ENCODE peak calls at places on chromosomes 6 and 20, in seven cellular contexts. One of them, this sample, is unnamed.

GRCh38 chr6:88089708-88090107 is 42.1 kb downstream of the SPACA1 start:
- DNase-seq in NCI-H748 treated with DMSO at 0.1 percent for 48 hours: no peak
- DNase-seq in Daoy: no peak
- DNase-seq in AG08396: no peak
- DNase-seq in activated T-helper 1 cell treated with anti-CD3 and anti-CD28 coated beads, Interleukin-12 subunit alpha, Interleukin-12 subunit beta, Interleukin-2, Interleukin-4 antibody, amounts not matched to agents 30 ng/mL and 10 ng/mL and 1 ng/mL, durations not matched to agents 14 hours and 24 hours and 36 hours: no peak
- DNase-seq in activated CD8-positive, alpha-beta T cell treated with anti-CD3 and anti-CD28 coated beads for 36 hours: no peak
- DNase-seq in progenitor cell of endocrine pancreas: no peak
- DNase-seq in this sample: no peak

GRCh38 chr20:18657575-18657974 is 69.7 kb downstream of the DTD1 start:
- DNase-seq in NCI-H748 treated with DMSO at 0.1 percent for 48 hours: no peak
- DNase-seq in Daoy: no peak
- DNase-seq in AG08396: no peak
- DNase-seq in activated T-helper 1 cell treated with anti-CD3 and anti-CD28 coated beads, Interleukin-12 subunit alpha, Interleukin-12 subunit beta, Interleukin-2, Interleukin-4 antibody, amounts not matched to agents 30 ng/mL and 10 ng/mL and 1 ng/mL, durations not matched to agents 14 hours and 24 hours and 36 hours: no peak
- DNase-seq in activated CD8-positive, alpha-beta T cell treated with anti-CD3 and anti-CD28 coated beads for 36 hours: no peak
- DNase-seq in progenitor cell of endocrine pancreas: no peak
- DNase-seq in this sample: no peak

GRCh38 chr20:3430376-3431069 is 23.1 kb upstream of the DNAAF9 start:
- DNase-seq in NCI-H748 treated with DMSO at 0.1 percent for 48 hours: no peak
- DNase-seq in Daoy: no peak
- DNase-seq in AG08396: no peak
- DNase-seq in activated T-helper 1 cell treated with anti-CD3 and anti-CD28 coated beads, Interleukin-12 subunit alpha, Interleukin-12 subunit beta, Interleukin-2, Interleukin-4 antibody, amounts not matched to agents 30 ng/mL and 10 ng/mL and 1 ng/mL, durations not matched to agents 14 hours and 24 hours and 36 hours: no peak
- DNase-seq in activated CD8-positive, alpha-beta T cell treated with anti-CD3 and anti-CD28 coated beads for 36 hours: no peak
- DNase-seq in progenitor cell of endocrine pancreas: no peak
- DNase-seq in this sample: peak; percentile 79

GRCh38 chr6:77030929-77031674 is 432.2 kb downstream of the HTR1B start:
- DNase-seq in NCI-H748 treated with DMSO at 0.1 percent for 48 hours: no peak
- DNase-seq in Daoy: no peak
- DNase-seq in AG08396: no peak
- DNase-seq in activated T-helper 1 cell treated with anti-CD3 and anti-CD28 coated beads, Interleukin-12 subunit alpha, Interleukin-12 subunit beta, Interleukin-2, Interleukin-4 antibody, amounts not matched to agents 30 ng/mL and 10 ng/mL and 1 ng/mL, durations not matched to agents 14 hours and 24 hours and 36 hours: no peak
- DNase-seq in activated CD8-positive, alpha-beta T cell treated with anti-CD3 and anti-CD28 coated beads for 36 hours: no peak
- DNase-seq in progenitor cell of endocrine pancreas: no peak
- DNase-seq in this sample: no peak

GRCh38 chr6:157287923-157288322 is 35.4 kb downstream of the TMEM242 start:
- DNase-seq in NCI-H748 treated with DMSO at 0.1 percent for 48 hours: no peak
- DNase-seq in Daoy: no peak
- DNase-seq in AG08396: no peak
- DNase-seq in activated T-helper 1 cell treated with anti-CD3 and anti-CD28 coated beads, Interleukin-12 subunit alpha, Interleukin-12 subunit beta, Interleukin-2, Interleukin-4 antibody, amounts not matched to agents 30 ng/mL and 10 ng/mL and 1 ng/mL, durations not matched to agents 14 hours and 24 hours and 36 hours: no peak
- DNase-seq in activated CD8-positive, alpha-beta T cell treated with anti-CD3 and anti-CD28 coated beads for 36 hours: no peak
- DNase-seq in progenitor cell of endocrine pancreas: no peak
- DNase-seq in this sample: no peak

GRCh38 chr6:79048611-79049010 is 29.4 kb downstream of the PHIP start:
- DNase-seq in NCI-H748 treated with DMSO at 0.1 percent for 48 hours: no peak
- DNase-seq in Daoy: peak; percentile 13
- DNase-seq in AG08396: peak; percentile 20
- DNase-seq in activated T-helper 1 cell treated with anti-CD3 and anti-CD28 coated beads, Interleukin-12 subunit alpha, Interleukin-12 subunit beta, Interleukin-2, Interleukin-4 antibody, amounts not matched to agents 30 ng/mL and 10 ng/mL and 1 ng/mL, durations not matched to agents 14 hours and 24 hours and 36 hours: no peak
- DNase-seq in activated CD8-positive, alpha-beta T cell treated with anti-CD3 and anti-CD28 coated beads for 36 hours: peak; percentile 16
- DNase-seq in progenitor cell of endocrine pancreas: no peak
- DNase-seq in this sample: no peak

GRCh38 chr6:109308018-109308492 is 74.2 kb downstream of the CD164 start:
- DNase-seq in NCI-H748 treated with DMSO at 0.1 percent for 48 hours: no peak
- DNase-seq in Daoy: peak; percentile 79
- DNase-seq in AG08396: peak; percentile 80
- DNase-seq in activated T-helper 1 cell treated with anti-CD3 and anti-CD28 coated beads, Interleukin-12 subunit alpha, Interleukin-12 subunit beta, Interleukin-2, Interleukin-4 antibody, amounts not matched to agents 30 ng/mL and 10 ng/mL and 1 ng/mL, durations not matched to agents 14 hours and 24 hours and 36 hours: no peak
- DNase-seq in activated CD8-positive, alpha-beta T cell treated with anti-CD3 and anti-CD28 coated beads for 36 hours: peak; percentile 64
- DNase-seq in progenitor cell of endocrine pancreas: no peak
- DNase-seq in this sample: peak; percentile 38

GRCh38 chr6:69164564-69165252 is 529.6 kb downstream of the ADGRB3 start:
- DNase-seq in NCI-H748 treated with DMSO at 0.1 percent for 48 hours: peak; percentile 6
- DNase-seq in Daoy: no peak
- DNase-seq in AG08396: no peak
- DNase-seq in activated T-helper 1 cell treated with anti-CD3 and anti-CD28 coated beads, Interleukin-12 subunit alpha, Interleukin-12 subunit beta, Interleukin-2, Interleukin-4 antibody, amounts not matched to agents 30 ng/mL and 10 ng/mL and 1 ng/mL, durations not matched to agents 14 hours and 24 hours and 36 hours: no peak
- DNase-seq in activated CD8-positive, alpha-beta T cell treated with anti-CD3 and anti-CD28 coated beads for 36 hours: no peak
- DNase-seq in progenitor cell of endocrine pancreas: no peak
- DNase-seq in this sample: no peak

GRCh38 chr20:42190084-42190483 is 571.9 kb upstream of the CHD6 start:
- DNase-seq in NCI-H748 treated with DMSO at 0.1 percent for 48 hours: no peak
- DNase-seq in Daoy: no peak
- DNase-seq in AG08396: no peak
- DNase-seq in activated T-helper 1 cell treated with anti-CD3 and anti-CD28 coated beads, Interleukin-12 subunit alpha, Interleukin-12 subunit beta, Interleukin-2, Interleukin-4 antibody, amounts not matched to agents 30 ng/mL and 10 ng/mL and 1 ng/mL, durations not matched to agents 14 hours and 24 hours and 36 hours: no peak
- DNase-seq in activated CD8-positive, alpha-beta T cell treated with anti-CD3 and anti-CD28 coated beads for 36 hours: no peak
- DNase-seq in progenitor cell of endocrine pancreas: no peak
- DNase-seq in this sample: no peak

GRCh38 chr6:155108070-155108815 is 113.1 kb downstream of the TIAM2 start:
- DNase-seq in NCI-H748 treated with DMSO at 0.1 percent for 48 hours: no peak
- DNase-seq in Daoy: no peak
- DNase-seq in AG08396: no peak
- DNase-seq in activated T-helper 1 cell treated with anti-CD3 and anti-CD28 coated beads, Interleukin-12 subunit alpha, Interleukin-12 subunit beta, Interleukin-2, Interleukin-4 antibody, amounts not matched to agents 30 ng/mL and 10 ng/mL and 1 ng/mL, durations not matched to agents 14 hours and 24 hours and 36 hours: no peak
- DNase-seq in activated CD8-positive, alpha-beta T cell treated with anti-CD3 and anti-CD28 coated beads for 36 hours: no peak
- DNase-seq in progenitor cell of endocrine pancreas: no peak
- DNase-seq in this sample: no peak

GRCh38 chr20:8903655-8904605 is 165.0 kb upstream of the PLCB4 start:
- DNase-seq in NCI-H748 treated with DMSO at 0.1 percent for 48 hours: no peak
- DNase-seq in Daoy: no peak
- DNase-seq in AG08396: no peak
- DNase-seq in activated T-helper 1 cell treated with anti-CD3 and anti-CD28 coated beads, Interleukin-12 subunit alpha, Interleukin-12 subunit beta, Interleukin-2, Interleukin-4 antibody, amounts not matched to agents 30 ng/mL and 10 ng/mL and 1 ng/mL, durations not matched to agents 14 hours and 24 hours and 36 hours: no peak
- DNase-seq in activated CD8-positive, alpha-beta T cell treated with anti-CD3 and anti-CD28 coated beads for 36 hours: no peak
- DNase-seq in progenitor cell of endocrine pancreas: no peak
- DNase-seq in this sample: no peak

GRCh38 chr6:135853986-135854385 is 2.5 kb downstream of the PDE7B start:
- DNase-seq in NCI-H748 treated with DMSO at 0.1 percent for 48 hours: no peak
- DNase-seq in Daoy: no peak
- DNase-seq in AG08396: no peak
- DNase-seq in activated T-helper 1 cell treated with anti-CD3 and anti-CD28 coated beads, Interleukin-12 subunit alpha, Interleukin-12 subunit beta, Interleukin-2, Interleukin-4 antibody, amounts not matched to agents 30 ng/mL and 10 ng/mL and 1 ng/mL, durations not matched to agents 14 hours and 24 hours and 36 hours: no peak
- DNase-seq in activated CD8-positive, alpha-beta T cell treated with anti-CD3 and anti-CD28 coated beads for 36 hours: no peak
- DNase-seq in progenitor cell of endocrine pancreas: no peak
- DNase-seq in this sample: no peak

GRCh38 chr20:46930940-46931339 is 36.3 kb downstream of the EYA2 start:
- DNase-seq in NCI-H748 treated with DMSO at 0.1 percent for 48 hours: no peak
- DNase-seq in Daoy: no peak
- DNase-seq in AG08396: no peak
- DNase-seq in activated T-helper 1 cell treated with anti-CD3 and anti-CD28 coated beads, Interleukin-12 subunit alpha, Interleukin-12 subunit beta, Interleukin-2, Interleukin-4 antibody, amounts not matched to agents 30 ng/mL and 10 ng/mL and 1 ng/mL, durations not matched to agents 14 hours and 24 hours and 36 hours: no peak
- DNase-seq in activated CD8-positive, alpha-beta T cell treated with anti-CD3 and anti-CD28 coated beads for 36 hours: no peak
- DNase-seq in progenitor cell of endocrine pancreas: no peak
- DNase-seq in this sample: no peak

GRCh38 chr6:35082733-35083403 is 58.3 kb downstream of the TCP11 start:
- DNase-seq in NCI-H748 treated with DMSO at 0.1 percent for 48 hours: no peak
- DNase-seq in Daoy: no peak
- DNase-seq in AG08396: no peak
- DNase-seq in activated T-helper 1 cell treated with anti-CD3 and anti-CD28 coated beads, Interleukin-12 subunit alpha, Interleukin-12 subunit beta, Interleukin-2, Interleukin-4 antibody, amounts not matched to agents 30 ng/mL and 10 ng/mL and 1 ng/mL, durations not matched to agents 14 hours and 24 hours and 36 hours: no peak
- DNase-seq in activated CD8-positive, alpha-beta T cell treated with anti-CD3 and anti-CD28 coated beads for 36 hours: no peak
- DNase-seq in progenitor cell of endocrine pancreas: no peak
- DNase-seq in this sample: no peak

GRCh38 chr6:158649289-158650143 is at the start of gene SYTL3:
- DNase-seq in NCI-H748 treated with DMSO at 0.1 percent for 48 hours: no peak
- DNase-seq in Daoy: peak; percentile 82
- DNase-seq in AG08396: no peak
- DNase-seq in activated T-helper 1 cell treated with anti-CD3 and anti-CD28 coated beads, Interleukin-12 subunit alpha, Interleukin-12 subunit beta, Interleukin-2, Interleukin-4 antibody, amounts not matched to agents 30 ng/mL and 10 ng/mL and 1 ng/mL, durations not matched to agents 14 hours and 24 hours and 36 hours: peak; percentile 82
- DNase-seq in activated CD8-positive, alpha-beta T cell treated with anti-CD3 and anti-CD28 coated beads for 36 hours: peak; percentile 94
- DNase-seq in progenitor cell of endocrine pancreas: no peak
- DNase-seq in this sample: peak; percentile 46

GRCh38 chr6:136317023-136317649 is 27.5 kb upstream of the BCLAF1 start:
- DNase-seq in NCI-H748 treated with DMSO at 0.1 percent for 48 hours: peak; percentile 44
- DNase-seq in Daoy: peak; percentile 54
- DNase-seq in AG08396: peak; percentile 62
- DNase-seq in activated T-helper 1 cell treated with anti-CD3 and anti-CD28 coated beads, Interleukin-12 subunit alpha, Interleukin-12 subunit beta, Interleukin-2, Interleukin-4 antibody, amounts not matched to agents 30 ng/mL and 10 ng/mL and 1 ng/mL, durations not matched to agents 14 hours and 24 hours and 36 hours: peak; percentile 41
- DNase-seq in activated CD8-positive, alpha-beta T cell treated with anti-CD3 and anti-CD28 coated beads for 36 hours: peak; percentile 74
- DNase-seq in progenitor cell of endocrine pancreas: peak; percentile 32
- DNase-seq in this sample: peak; percentile 40

GRCh38 chr6:150600302-150601017 is 775 bp downstream of the PLEKHG1 start:
- DNase-seq in NCI-H748 treated with DMSO at 0.1 percent for 48 hours: peak; percentile 71
- DNase-seq in Daoy: peak; percentile 92
- DNase-seq in AG08396: peak; percentile 80
- DNase-seq in activated T-helper 1 cell treated with anti-CD3 and anti-CD28 coated beads, Interleukin-12 subunit alpha, Interleukin-12 subunit beta, Interleukin-2, Interleukin-4 antibody, amounts not matched to agents 30 ng/mL and 10 ng/mL and 1 ng/mL, durations not matched to agents 14 hours and 24 hours and 36 hours: peak; percentile 27
- DNase-seq in activated CD8-positive, alpha-beta T cell treated with anti-CD3 and anti-CD28 coated beads for 36 hours: peak; percentile 88
- DNase-seq in progenitor cell of endocrine pancreas: peak; percentile 71
- DNase-seq in this sample: no peak

GRCh38 chr6:19032486-19033295 is 645.5 kb downstream of the RNF144B start:
- DNase-seq in NCI-H748 treated with DMSO at 0.1 percent for 48 hours: no peak
- DNase-seq in Daoy: no peak
- DNase-seq in AG08396: no peak
- DNase-seq in activated T-helper 1 cell treated with anti-CD3 and anti-CD28 coated beads, Interleukin-12 subunit alpha, Interleukin-12 subunit beta, Interleukin-2, Interleukin-4 antibody, amounts not matched to agents 30 ng/mL and 10 ng/mL and 1 ng/mL, durations not matched to agents 14 hours and 24 hours and 36 hours: no peak
- DNase-seq in activated CD8-positive, alpha-beta T cell treated with anti-CD3 and anti-CD28 coated beads for 36 hours: no peak
- DNase-seq in progenitor cell of endocrine pancreas: no peak
- DNase-seq in this sample: no peak

GRCh38 chr6:72589096-72589495 is 32.8 kb upstream of the KCNQ5 start:
- DNase-seq in NCI-H748 treated with DMSO at 0.1 percent for 48 hours: no peak
- DNase-seq in Daoy: no peak
- DNase-seq in AG08396: no peak
- DNase-seq in activated T-helper 1 cell treated with anti-CD3 and anti-CD28 coated beads, Interleukin-12 subunit alpha, Interleukin-12 subunit beta, Interleukin-2, Interleukin-4 antibody, amounts not matched to agents 30 ng/mL and 10 ng/mL and 1 ng/mL, durations not matched to agents 14 hours and 24 hours and 36 hours: no peak
- DNase-seq in activated CD8-positive, alpha-beta T cell treated with anti-CD3 and anti-CD28 coated beads for 36 hours: no peak
- DNase-seq in progenitor cell of endocrine pancreas: no peak
- DNase-seq in this sample: no peak

GRCh38 chr20:58407966-58408557 is 19.0 kb downstream of the VAPB start:
- DNase-seq in NCI-H748 treated with DMSO at 0.1 percent for 48 hours: no peak
- DNase-seq in Daoy: no peak
- DNase-seq in AG08396: no peak
- DNase-seq in activated T-helper 1 cell treated with anti-CD3 and anti-CD28 coated beads, Interleukin-12 subunit alpha, Interleukin-12 subunit beta, Interleukin-2, Interleukin-4 antibody, amounts not matched to agents 30 ng/mL and 10 ng/mL and 1 ng/mL, durations not matched to agents 14 hours and 24 hours and 36 hours: peak; percentile 11
- DNase-seq in activated CD8-positive, alpha-beta T cell treated with anti-CD3 and anti-CD28 coated beads for 36 hours: peak; percentile 43
- DNase-seq in progenitor cell of endocrine pancreas: no peak
- DNase-seq in this sample: no peak

GRCh38 chr6:141521440-141521839 is 611.3 kb upstream of the GJE1 start:
- DNase-seq in NCI-H748 treated with DMSO at 0.1 percent for 48 hours: no peak
- DNase-seq in Daoy: no peak
- DNase-seq in AG08396: no peak
- DNase-seq in activated T-helper 1 cell treated with anti-CD3 and anti-CD28 coated beads, Interleukin-12 subunit alpha, Interleukin-12 subunit beta, Interleukin-2, Interleukin-4 antibody, amounts not matched to agents 30 ng/mL and 10 ng/mL and 1 ng/mL, durations not matched to agents 14 hours and 24 hours and 36 hours: no peak
- DNase-seq in activated CD8-positive, alpha-beta T cell treated with anti-CD3 and anti-CD28 coated beads for 36 hours: no peak
- DNase-seq in progenitor cell of endocrine pancreas: no peak
- DNase-seq in this sample: no peak

GRCh38 chr6:118860880-118861279 is 33.1 kb upstream of the ASF1A start:
- DNase-seq in NCI-H748 treated with DMSO at 0.1 percent for 48 hours: no peak
- DNase-seq in Daoy: no peak
- DNase-seq in AG08396: no peak
- DNase-seq in activated T-helper 1 cell treated with anti-CD3 and anti-CD28 coated beads, Interleukin-12 subunit alpha, Interleukin-12 subunit beta, Interleukin-2, Interleukin-4 antibody, amounts not matched to agents 30 ng/mL and 10 ng/mL and 1 ng/mL, durations not matched to agents 14 hours and 24 hours and 36 hours: no peak
- DNase-seq in activated CD8-positive, alpha-beta T cell treated with anti-CD3 and anti-CD28 coated beads for 36 hours: no peak
- DNase-seq in progenitor cell of endocrine pancreas: no peak
- DNase-seq in this sample: no peak